ENCODE peak calls at places on chromosome 9, in seven cellular contexts. J is lung; E is stimulated activated CD8-positive, alpha-beta memory T cell treated with anti-CD3 and anti-CD28 coated beads, Interleukin-15, amount 100 ng/mL, for 1 hour; Z is DND-41; L is NCI-H1105 treated with DMSO at 0.1 percent for 48 hours; O is mesendoderm; P is colonic mucosa. S is an unnamed sample.

GRCh38 chr9:114909657-114910056 is 20.7 kb downstream of the TNFSF8 start:
- DNase-seq in J (no peak), E (no peak), Z (no peak), L (no peak), O (no peak), P (no peak), S (no peak)

GRCh38 chr9:93730643-93731042 is 154.3 kb downstream of the PHF2 start:
- DNase-seq in J (no peak), E (no peak), Z (no peak), L (no peak), O (no peak), P (no peak), S (no peak)

GRCh38 chr9:69976165-69976564 is 67.5 kb upstream of the MAMDC2 start:
- DNase-seq in J (no peak), E (no peak), Z (no peak), L (no peak), O (peak), P (no peak), S (no peak)

GRCh38 chr9:128026255-128027165 is 40.6 kb downstream of the NAIF1 start:
- DNase-seq in J (no peak), E (peak), Z (peak), L (no peak), O (peak), P (peak), S (no peak)

GRCh38 chr9:15146121-15146820 is 160.7 kb downstream of the TTC39B start:
- DNase-seq in J (no peak), E (no peak), Z (no peak), L (peak), O (no peak), P (no peak), S (peak)

GRCh38 chr9:95192631-95193030 is 124.9 kb downstream of the FANCC start:
- DNase-seq in J (no peak), E (no peak), Z (no peak), L (no peak), O (no peak), P (no peak), S (no peak)

GRCh38 chr9:137194388-137194787 is 5.9 kb downstream of the SSNA1 start:
- DNase-seq in J (no peak), E (no peak), Z (no peak), L (no peak), O (no peak), P (no peak), S (no peak)

GRCh38 chr9:76044420-76044819 is 153.9 kb downstream of the PCSK5 start:
- DNase-seq in J (no peak), E (no peak), Z (no peak), L (no peak), O (no peak), P (no peak), S (no peak)

GRCh38 chr9:114452219-114453169 is 52.8 kb downstream of the WHRN start:
- DNase-seq in J (no peak), E (no peak), Z (no peak), L (peak), O (no peak), P (peak), S (no peak)

GRCh38 chr9:34069831-34070230 is 21.1 kb upstream of the UBAP2 start:
- DNase-seq in J (no peak), E (no peak), Z (no peak), L (no peak), O (no peak), P (no peak), S (no peak)

GRCh38 chr9:24765025-24765756 is 219.5 kb upstream of the IZUMO3 start:
- DNase-seq in J (no peak), E (no peak), Z (no peak), L (no peak), O (no peak), P (no peak), S (no peak)

GRCh38 chr9:124410321-124410913 is 4.8 kb downstream of the PSMB7 start:
- DNase-seq in J (no peak), E (no peak), Z (no peak), L (no peak), O (no peak), P (no peak), S (no peak)

GRCh38 chr9:105425817-105426433 is 21.9 kb upstream of the FSD1L start:
- DNase-seq in J (no peak), E (no peak), Z (no peak), L (peak), O (no peak), P (no peak), S (no peak)

GRCh38 chr9:76161103-76161502 is 233.1 kb downstream of the RFK start:
- DNase-seq in J (no peak), E (no peak), Z (no peak), L (no peak), O (peak), P (no peak), S (no peak)

GRCh38 chr9:125522328-125522725 is 184.7 kb downstream of the MAPKAP1 start:
- DNase-seq in J (peak), E (no peak), Z (no peak), L (no peak), O (no peak), P (no peak), S (no peak)

GRCh38 chr9:126614088-126614454 is 343 bp downstream of the LMX1B start:
- DNase-seq in J (no peak), E (no peak), Z (no peak), L (peak), O (no peak), P (no peak), S (no peak)

GRCh38 chr9:87405677-87406544 is 91.8 kb upstream of the DAPK1 start:
- DNase-seq in J (peak), E (no peak), Z (no peak), L (no peak), O (peak), P (peak), S (no peak)

GRCh38 chr9:5485365-5486085 is 24.8 kb upstream of the PDCD1LG2 start:
- DNase-seq in J (no peak), E (no peak), Z (no peak), L (no peak), O (peak), P (no peak), S (no peak)

GRCh38 chr9:133759146-133759900 is 21.2 kb upstream of the SARDH start:
- DNase-seq in J (no peak), E (no peak), Z (no peak), L (no peak), O (no peak), P (no peak), S (no peak)

GRCh38 chr9:128910906-128911305 is 9.9 kb upstream of the PHYHD1 start:
- DNase-seq in J (no peak), E (no peak), Z (no peak), L (no peak), O (no peak), P (no peak), S (peak)

GRCh38 chr9:122113574-122113973 is 20.5 kb upstream of the TTLL11 start:
- DNase-seq in J (no peak), E (no peak), Z (no peak), L (no peak), O (no peak), P (no peak), S (peak)

S was measured in D721Med.